ENCODE peak calls at places on chromosomes 5 and 9, in ten cellular contexts. I is neuronal stem cell; Q is GM12865; H is fibroblast of mammary gland; K is NB4; J is tibial artery; Y is lower lobe of right lung; F is Jurkat, Clone E6-1; W is cardiac fibroblast; L is upper lobe of right lung. V is an unnamed sample.

GRCh38 chr5:15610216-15610615 is 110.2 kb downstream of the FBXL7 start:
- DNase-seq in L (no peak), I (no peak), K (no peak), Y (no peak), F (no peak), W (peak), H (no peak), J (no peak), Q (no peak), V (no peak)

GRCh38 chr5:168743617-168744016 is 164.4 kb upstream of the PANK3 start:
- DNase-seq in I (no peak), W (no peak), H (no peak), F (no peak), J (no peak), Q (no peak), Y (no peak), L (no peak), K (no peak), V (no peak)

GRCh38 chr5:10710513-10711128 is 50.4 kb downstream of the DAP start:
- DNase-seq in K (no peak), Y (no peak), Q (no peak), W (no peak), H (no peak), F (no peak), I (no peak), L (no peak), J (no peak), V (no peak)

GRCh38 chr5:72234265-72234700 is 85.8 kb downstream of the MRPS27 start:
- DNase-seq in L (no peak), K (peak), F (peak), I (no peak), W (peak), Y (no peak), H (peak), Q (peak), J (no peak), V (peak)

GRCh38 chr9:7549261-7549660 is 250.3 kb downstream of the DMAC1 start:
- DNase-seq in Y (no peak), L (no peak), J (no peak), F (peak), I (no peak), H (no peak), Q (no peak), W (no peak), K (no peak), V (no peak)

GRCh38 chr5:30804739-30805313 is 388.7 kb upstream of the CDH6 start:
- DNase-seq in F (no peak), H (no peak), Y (no peak), J (no peak), K (no peak), W (peak), Q (no peak), I (no peak), L (no peak), V (peak)

GRCh38 chr9:122392284-122392683 is 21.5 kb downstream of the PTGS1 start:
- DNase-seq in I (no peak), W (no peak), J (no peak), F (no peak), Q (no peak), K (no peak), H (no peak), Y (no peak), L (no peak), V (no peak)

GRCh38 chr9:21711504-21711903 is 90.9 kb upstream of the MTAP start:
- DNase-seq in I (peak), L (no peak), F (no peak), H (peak), Y (no peak), W (no peak), K (no peak), Q (peak), J (no peak), V (no peak)

GRCh38 chr5:14143843-14144585 is 872 bp downstream of the TRIO start:
- DNase-seq in F (no peak), Y (peak), W (peak), L (peak), H (no peak), I (no peak), K (peak), Q (peak), J (peak), V (peak)

GRCh38 chr9:134363450-134363849 is 37.2 kb downstream of the RXRA start:
- DNase-seq in L (no peak), Y (no peak), I (no peak), H (no peak), F (no peak), K (no peak), J (no peak), W (no peak), Q (no peak), V (no peak)

GRCh38 chr9:33375238-33375840 is 27.0 kb downstream of the AQP7 start:
- DNase-seq in J (no peak), H (no peak), Q (no peak), L (peak), Y (no peak), W (no peak), I (peak), F (no peak), K (no peak), V (no peak)

GRCh38 chr9:77800924-77801551 is 152.9 kb upstream of the GNA14 start:
- DNase-seq in H (no peak), F (no peak), K (no peak), I (no peak), Q (no peak), J (no peak), Y (no peak), W (no peak), L (no peak), V (no peak)

GRCh38 chr9:81754245-81754644 is 64.9 kb upstream of the TLE1 start:
- DNase-seq in I (no peak), W (no peak), H (no peak), L (no peak), K (no peak), Y (no peak), Q (no peak), F (no peak), J (no peak), V (peak)

GRCh38 chr9:80382523-80382922 is 810.8 kb downstream of the TLE4 start:
- DNase-seq in Q (no peak), I (no peak), J (no peak), L (no peak), F (no peak), Y (no peak), H (no peak), W (no peak), K (no peak), V (no peak)

GRCh38 chr9:19229725-19230355 is 653 bp upstream of the DENND4C start:
- DNase-seq in Q (peak), F (no peak), K (no peak), Y (no peak), L (peak), H (no peak), I (no peak), J (no peak), W (no peak), V (peak)

GRCh38 chr5:83877911-83878706 is 157.5 kb upstream of the HAPLN1 start:
- DNase-seq in J (no peak), L (no peak), K (no peak), Y (no peak), Q (no peak), H (peak), F (no peak), I (no peak), W (peak), V (peak)

GRCh38 chr5:107555425-107556090 is 115.2 kb downstream of the EFNA5 start:
- DNase-seq in K (no peak), W (no peak), L (no peak), Y (no peak), Q (no peak), H (no peak), J (no peak), F (no peak), I (no peak), V (no peak)

GRCh38 chr5:137309290-137309689 is 189.8 kb downstream of the SPOCK1 start:
- DNase-seq in I (no peak), K (no peak), Y (no peak), W (no peak), Q (no peak), L (no peak), F (no peak), H (no peak), J (no peak), V (no peak)

GRCh38 chr9:130539473-130540223 is 39.7 kb upstream of the FUBP3 start:
- DNase-seq in I (no peak), Y (no peak), F (no peak), J (no peak), K (no peak), W (peak), L (no peak), H (peak), Q (no peak), V (peak)

GRCh38 chr5:10724799-10725507 is 36.1 kb downstream of the DAP start:
- DNase-seq in H (peak), L (no peak), Q (no peak), J (peak), W (peak), Y (no peak), K (no peak), F (no peak), I (no peak), V (peak)

GRCh38 chr9:7936201-7936600 is 136.6 kb upstream of the DMAC1 start:
- DNase-seq in F (no peak), I (no peak), W (no peak), Y (no peak), L (no peak), Q (no peak), J (no peak), H (no peak), K (no peak), V (no peak)

GRCh38 chr9:127897194-127897692 is 2.2 kb downstream of the ST6GALNAC6 start:
- DNase-seq in W (peak), Q (peak), L (peak), K (peak), H (peak), Y (peak), J (peak), I (peak), F (no peak), V (peak)

GRCh38 chr9:116476002-116476401 is 211.1 kb upstream of the TRIM32 start:
- DNase-seq in K (no peak), W (no peak), F (no peak), Q (no peak), I (no peak), Y (no peak), L (no peak), J (no peak), H (no peak), V (no peak)

GRCh38 chr5:150694638-150695037 is 6.2 kb downstream of the RBM22 start:
- DNase-seq in J (no peak), H (peak), W (peak), F (no peak), L (no peak), K (no peak), Q (no peak), Y (no peak), I (no peak), V (peak)

GRCh38 chr5:173868096-173868879 is 19.9 kb upstream of the CPEB4 start:
- DNase-seq in W (no peak), Y (no peak), F (no peak), L (no peak), I (no peak), K (peak), H (peak), Q (no peak), J (no peak), V (no peak)

GRCh38 chr5:17928571-17928970 is 294.3 kb downstream of the TAF11L14 start:
- DNase-seq in Q (no peak), K (no peak), J (peak), I (no peak), L (no peak), F (no peak), H (peak), W (no peak), Y (no peak), V (no peak)

GRCh38 chr9:87498046-87498815 is 564 bp downstream of the DAPK1 start:
- DNase-seq in J (peak), K (no peak), H (peak), F (no peak), W (peak), L (peak), I (peak), Y (peak), Q (peak), V (peak)

GRCh38 chr9:114002271-114002985 is 75.7 kb downstream of the AMBP start:
- DNase-seq in Y (no peak), K (no peak), I (no peak), Q (no peak), J (peak), L (no peak), F (no peak), H (no peak), W (no peak), V (no peak)

GRCh38 chr5:73591102-73591695 is 25.7 kb downstream of the UTP15 start:
- DNase-seq in H (peak), K (peak), L (no peak), F (peak), W (peak), J (no peak), Y (no peak), Q (peak), I (peak), V (peak)

GRCh38 chr5:89087551-89088318 is 204.8 kb upstream of the MEF2C start:
- DNase-seq in H (no peak), W (no peak), K (no peak), I (no peak), J (peak), L (no peak), Y (no peak), Q (peak), F (no peak), V (no peak)

DNA sequence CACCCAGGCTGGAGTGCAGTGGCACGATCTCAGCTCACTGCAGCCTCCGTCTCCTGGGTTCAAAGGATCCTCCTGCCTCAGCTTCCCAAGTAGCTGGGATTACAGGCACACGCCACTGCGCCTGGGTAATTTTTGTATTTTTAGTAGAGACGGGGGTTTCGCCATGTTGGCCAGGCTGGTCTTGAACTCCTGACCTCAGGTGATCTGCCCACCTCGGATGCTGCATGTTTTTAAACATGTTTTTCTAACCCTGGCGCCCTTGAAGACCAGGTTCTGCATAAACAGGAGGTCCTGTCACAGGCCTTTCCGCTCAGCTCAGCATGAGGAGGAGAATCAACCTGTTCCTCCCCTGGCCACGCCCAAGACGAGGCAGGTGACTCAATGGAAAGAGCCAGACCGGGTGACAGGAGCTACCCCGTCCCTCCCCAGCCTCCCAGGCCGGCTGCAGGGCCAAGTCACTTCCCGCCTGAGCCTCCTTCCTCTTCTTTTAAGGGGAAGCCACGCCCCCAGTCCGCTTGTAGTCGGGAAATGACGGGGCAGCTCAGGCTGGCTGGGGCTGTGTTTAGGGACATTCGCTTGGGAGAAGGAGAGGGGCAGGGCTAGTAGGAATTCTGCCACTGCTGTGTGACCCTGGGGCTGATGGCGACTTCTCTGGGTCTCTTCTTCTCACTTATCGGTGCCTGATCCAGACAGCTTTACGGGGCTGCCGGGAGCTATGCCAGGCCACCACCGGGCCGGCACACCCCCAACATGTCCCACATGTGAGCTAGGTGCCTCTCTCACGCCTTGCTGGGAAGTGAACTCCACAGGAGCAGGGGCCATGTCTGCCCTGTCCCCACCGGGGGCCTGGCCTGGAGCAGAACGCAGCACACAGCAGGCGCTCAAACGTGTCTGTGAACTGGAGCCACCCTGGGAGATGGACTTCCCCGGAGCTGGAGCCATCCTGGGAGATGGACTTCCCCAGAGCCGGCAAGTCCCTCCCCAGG is 6.1 kb downstream of the NOTCH1 start:
- DNase-seq in I (no peak), L (peak), Y (peak), W (peak), Q (peak), J (peak), H (no peak), F (peak), K (peak), V (no peak)
- H3K4me3 ChIP-seq in I (no peak), L (peak), Y (peak), W (no peak), Q (peak), J (peak), H (no peak), F (no peak), K (no peak), V (no peak)

GRCh38 chr9:91818226-91818587 is 131.8 kb downstream of the ROR2 start:
- DNase-seq in Q (no peak), I (no peak), Y (no peak), F (no peak), H (no peak), L (no peak), J (no peak), W (no peak), K (peak), V (no peak)
- H3K4me3 ChIP-seq in Q (no peak), I (no peak), Y (no peak), F (no peak), H (no peak), L (no peak), J (peak), W (no peak), K (no peak), V (no peak)

GRCh38 chr9:34627716-34628655 is 880 bp downstream of the ARID3C start:
- DNase-seq in Y (no peak), W (no peak), H (no peak), J (no peak), Q (no peak), K (no peak), F (no peak), I (no peak), L (no peak), V (no peak)
- H3K4me3 ChIP-seq in Y (peak), W (peak), H (no peak), J (peak), Q (no peak), K (no peak), F (no peak), I (peak), L (no peak), V (no peak)

GRCh38 chr5:96852769-96853168 is 23.5 kb upstream of the ERAP2 start:
- DNase-seq in I (no peak), Q (no peak), W (no peak), H (peak), Y (no peak), L (no peak), K (no peak), J (no peak), F (no peak), V (peak)
- H3K4me3 ChIP-seq in I (no peak), Q (no peak), W (no peak), H (no peak), Y (no peak), L (no peak), K (no peak), J (no peak), F (no peak), V (no peak)

GRCh38 chr5:141398608-141399007 is 861 bp downstream of the PCDHGB5 start:
- DNase-seq in Y (no peak), W (no peak), Q (no peak), I (no peak), H (no peak), F (no peak), K (no peak), L (no peak), J (no peak), V (no peak)
- H3K4me3 ChIP-seq in Y (no peak), W (no peak), Q (no peak), I (no peak), H (no peak), F (no peak), K (no peak), L (no peak), J (no peak), V (peak)

DNA sequence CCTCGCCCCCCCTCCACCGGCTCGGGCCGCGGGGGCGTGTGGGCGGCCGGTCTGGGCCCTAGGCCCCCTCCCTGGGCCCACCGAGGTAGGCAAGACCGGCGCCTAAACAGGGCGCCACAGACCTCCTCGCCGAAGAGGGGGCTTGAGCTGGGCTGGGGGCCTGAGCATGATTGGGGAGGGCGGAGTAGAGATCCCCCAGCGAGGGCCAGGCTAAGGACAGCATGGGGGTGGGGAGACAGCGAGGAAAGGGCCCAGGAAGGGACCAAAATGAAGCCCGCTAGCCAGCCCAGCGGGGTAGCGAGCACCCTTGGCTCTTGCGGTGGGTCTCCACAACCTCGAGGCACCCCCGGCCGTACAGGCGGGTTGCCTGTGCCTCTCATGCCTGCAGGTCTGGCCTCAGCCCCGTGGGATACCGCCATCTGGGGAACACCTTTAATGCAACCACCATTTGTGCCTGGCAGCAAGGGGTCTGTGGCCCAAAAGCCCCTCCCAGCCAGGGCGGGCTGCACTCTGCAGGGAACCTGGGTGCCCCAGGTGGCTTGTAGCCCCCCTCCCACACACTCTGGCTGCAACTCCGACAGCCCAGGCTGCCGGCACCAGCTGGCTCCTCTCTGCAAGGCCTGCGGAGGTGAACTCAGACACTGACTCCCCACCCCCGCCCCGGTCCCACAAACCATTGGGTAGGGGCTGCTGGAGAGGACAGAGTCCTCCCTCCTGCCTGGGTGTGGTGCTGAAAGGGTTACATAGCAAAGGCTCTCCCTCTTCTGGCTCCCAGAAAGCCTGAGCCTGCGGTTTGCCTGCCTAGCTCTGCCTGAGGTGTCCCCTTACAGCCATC is 109.2 kb downstream of the PSD2 start:
- DNase-seq in I (peak), Y (no peak), W (no peak), J (peak), F (no peak), K (no peak), H (peak), L (peak), Q (no peak), V (no peak)
- H3K4me3 ChIP-seq in I (peak), Y (peak), W (no peak), J (peak), F (no peak), K (no peak), H (no peak), L (peak), Q (peak), V (no peak)

DNA sequence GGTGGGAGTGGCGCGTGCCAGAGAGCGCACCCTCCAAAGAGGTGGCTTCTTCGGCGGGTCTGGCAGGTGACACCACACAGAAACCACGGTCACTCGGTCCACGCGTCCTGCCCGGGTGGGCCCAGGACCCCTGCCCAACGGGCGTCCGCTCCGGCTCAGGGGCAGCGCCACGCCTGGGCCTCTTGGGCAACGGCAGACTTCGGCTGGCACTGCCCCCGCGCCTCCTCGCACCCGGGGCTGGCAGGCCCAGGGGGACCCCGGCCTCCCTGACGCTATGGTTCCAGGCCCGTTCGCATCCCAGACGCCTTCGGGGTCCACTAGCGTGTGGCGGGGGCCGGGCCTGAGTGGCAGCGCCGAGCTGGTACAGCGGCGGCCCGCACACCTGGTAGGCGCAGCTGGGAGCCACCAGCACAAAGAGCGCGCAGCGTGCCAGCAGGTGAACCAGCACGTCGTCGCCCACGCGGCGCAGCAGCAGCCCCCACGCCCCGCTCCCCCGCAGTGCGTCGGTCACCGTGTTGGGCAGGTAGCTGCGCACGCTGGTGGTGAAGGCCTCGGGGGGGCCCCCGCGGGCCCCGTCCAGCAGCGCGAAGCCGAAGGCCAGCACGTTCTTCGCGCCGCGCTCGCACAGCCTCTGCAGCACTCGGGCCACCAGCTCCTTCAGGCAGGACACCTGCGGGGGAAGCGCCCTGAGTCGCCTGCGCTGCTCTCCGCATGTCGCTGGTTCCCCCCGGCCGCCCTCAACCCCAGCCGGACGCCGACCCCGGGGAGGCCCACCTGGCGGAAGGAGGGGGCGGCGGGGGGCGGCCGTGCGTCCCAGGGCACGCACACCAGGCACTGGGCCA is 650 bp downstream of the TERT start:
- DNase-seq in L (no peak), I (no peak), Y (no peak), J (peak), K (peak), W (no peak), H (no peak), Q (no peak), F (no peak), V (no peak)
- H3K4me3 ChIP-seq in L (no peak), I (peak), Y (peak), J (no peak), K (peak), W (no peak), H (no peak), Q (no peak), F (peak), V (no peak)

GRCh38 chr5:43313854-43314457 is 744 bp upstream of the HMGCS1 start:
- DNase-seq in I (no peak), J (no peak), L (no peak), W (peak), F (no peak), K (no peak), Y (no peak), Q (peak), H (peak), V (no peak)
- H3K4me3 ChIP-seq in I (no peak), J (peak), L (peak), W (no peak), F (peak), K (peak), Y (peak), Q (peak), H (peak), V (peak)

V was measured in fibroblast of the aortic adventitia.